ENCODE peak calls at places on chromosomes 3 and 15, in six cellular contexts. U is OCI-M1, L is NCI-H2171 treated with DMSO at 0.1 percent for 48 hours, X is progenitor cell of endocrine pancreas, I is NAMALWA, Z is substantia nigra. K is an unnamed sample.
A peak's percentile ranks its signal among the peaks of the same experiment; 100 is the strongest.

GRCh38 chr3:104411760-104412159 is 954.9 kb upstream of the ALCAM start:
- DNase-seq in I (no peak), L (peak; percentile 30), Z (no peak), X (no peak), U (no peak), K (peak; percentile 22)

GRCh38 chr15:38558714-38559059 is 5.9 kb downstream of the RASGRP1 start:
- DNase-seq in Z (no peak), L (no peak), X (no peak), U (no peak), I (no peak), K (peak; percentile 84)

GRCh38 chr15:57680021-57680420 is 26.5 kb upstream of the POLR2M start:
- DNase-seq in U (peak; percentile 55), I (no peak), X (no peak), Z (no peak), L (no peak), K (peak; percentile 89)

GRCh38 chr3:184379375-184380209 is at the start of gene CHRD:
- DNase-seq in Z (peak; percentile 82), L (no peak), U (no peak), X (no peak), I (no peak), K (no peak)

GRCh38 chr3:52395503-52395865 is 49.4 kb downstream of the SEMA3G start:
- DNase-seq in I (no peak), L (peak; percentile 8), X (no peak), Z (peak; percentile 20), U (no peak), K (no peak)

GRCh38 chr3:119310052-119310451 is 15.9 kb downstream of the ARHGAP31 start:
- DNase-seq in L (no peak), I (no peak), Z (no peak), U (no peak), X (no peak), K (peak; percentile 95)

GRCh38 chr3:3027976-3028567 is 82.1 kb downstream of the IL5RA start:
- DNase-seq in Z (no peak), X (no peak), U (peak; percentile 60), I (no peak), L (no peak), K (no peak)

GRCh38 chr15:45790325-45790943 is 155.6 kb downstream of the SQOR start:
- DNase-seq in L (peak; percentile 16), I (peak; percentile 72), X (no peak), U (peak; percentile 56), Z (no peak), K (peak; percentile 45)

GRCh38 chr3:172711457-172711800 is 562 bp upstream of the NCEH1 start:
- DNase-seq in X (no peak), U (peak; percentile 91), I (no peak), Z (no peak), L (no peak), K (no peak)

GRCh38 chr3:69962053-69962452 is 37.5 kb upstream of the SAMMSON start:
- DNase-seq in L (no peak), U (no peak), Z (no peak), X (no peak), I (no peak), K (no peak)

GRCh38 chr3:36875397-36875796 is 69.5 kb downstream of the TRANK1 start:
- DNase-seq in L (no peak), Z (no peak), X (no peak), I (no peak), U (no peak), K (no peak)

GRCh38 chr3:53778154-53778553 is 68.1 kb downstream of the CHDH start:
- DNase-seq in L (no peak), X (no peak), Z (no peak), I (no peak), U (no peak), K (no peak)

GRCh38 chr3:123098411-123099330 is 31.8 kb downstream of the PDIA5 start:
- DNase-seq in U (no peak), I (no peak), Z (no peak), X (no peak), L (peak; percentile 72), K (peak; percentile 45)

GRCh38 chr3:133939496-133939835 is 43.8 kb upstream of the RAB6B start:
- DNase-seq in Z (no peak), U (no peak), I (no peak), X (no peak), L (no peak), K (no peak)

GRCh38 chr15:90099868-90100854 is 2.1 kb downstream of the IDH2 start:
- DNase-seq in I (no peak), U (peak; percentile 47), L (peak; percentile 60), Z (peak; percentile 37), X (no peak), K (peak; percentile 94)

GRCh38 chr15:28978011-28978378 is 92.2 kb downstream of the APBA2 start:
- DNase-seq in I (no peak), L (no peak), X (no peak), Z (peak; percentile 61), U (no peak), K (no peak)

GRCh38 chr3:191290311-191291025 is 38.7 kb upstream of the CCDC50 start:
- DNase-seq in U (peak; percentile 46), L (no peak), X (no peak), I (peak; percentile 62), Z (no peak), K (peak; percentile 51)

GRCh38 chr3:186075489-186075888 is 33.4 kb downstream of the ETV5 start:
- DNase-seq in X (no peak), L (no peak), U (no peak), I (no peak), Z (no peak), K (no peak)

GRCh38 chr3:171811059-171811912 is 1.0 kb upstream of the PLD1 start:
- DNase-seq in I (no peak), X (no peak), Z (no peak), U (peak; percentile 70), L (no peak), K (peak; percentile 98)

GRCh38 chr3:115784739-115785571 is 161.6 kb downstream of the GAP43 start:
- DNase-seq in L (peak; percentile 69), Z (no peak), U (peak; percentile 38), X (no peak), I (no peak), K (peak; percentile 96)

GRCh38 chr15:48866141-48866563 is 11.8 kb upstream of the EID1 start:
- DNase-seq in I (no peak), U (no peak), L (peak; percentile 87), Z (no peak), X (no peak), K (peak; percentile 69)

GRCh38 chr3:30508319-30508718 is 98.1 kb upstream of the TGFBR2 start:
- DNase-seq in X (no peak), Z (no peak), U (no peak), I (no peak), L (peak; percentile 93), K (no peak)

GRCh38 chr3:4985330-4986174 is 6.3 kb downstream of the BHLHE40 start:
- DNase-seq in X (no peak), L (peak; percentile 10), Z (no peak), U (no peak), I (no peak), K (peak; percentile 75)

GRCh38 chr3:184777566-184778356 is 34.2 kb upstream of the VPS8 start:
- DNase-seq in Z (peak; percentile 91), I (peak; percentile 94), L (peak; percentile 79), U (peak; percentile 78), X (peak; percentile 81), K (peak; percentile 96)

GRCh38 chr3:53171827-53172505 is 11.0 kb downstream of the PRKCD start:
- DNase-seq in Z (no peak), U (no peak), L (no peak), X (no peak), I (no peak), K (no peak)

GRCh38 chr3:128075516-128076464 is 23.6 kb downstream of the SEC61A1 start:
- DNase-seq in L (peak; percentile 85), X (peak; percentile 93), I (peak; percentile 78), Z (peak; percentile 91), U (peak; percentile 93), K (peak; percentile 94)

GRCh38 chr15:92930776-92931175 is 30.7 kb downstream of the CHD2 start:
- DNase-seq in U (no peak), I (no peak), X (no peak), L (peak; percentile 21), Z (no peak), K (peak; percentile 91)

GRCh38 chr3:188170461-188171459 is 16.8 kb downstream of the LPP start:
- DNase-seq in U (no peak), X (no peak), L (no peak), I (no peak), Z (no peak), K (no peak)

GRCh38 chr3:57298041-57298440 is 5.6 kb upstream of the ASB14 start:
- DNase-seq in L (no peak), I (no peak), U (no peak), X (no peak), Z (no peak), K (peak; percentile 63)

GRCh38 chr3:115341208-115341607 is 194.1 kb upstream of the ZBTB20 start:
- DNase-seq in Z (no peak), X (no peak), L (no peak), I (no peak), U (peak; percentile 65), K (peak; percentile 79)

GRCh38 chr15:80179025-80179759 is 26.4 kb downstream of the FAH start:
- DNase-seq in Z (no peak), X (no peak), I (no peak), L (no peak), U (no peak), K (peak; percentile 93)